ENCODE peak calls at places on chromosomes 7 and 10, in nine cellular contexts. E is activated naive CD4-positive, alpha-beta T cell; A is body of pancreas; Z is epithelial cell of esophagus; N is D341Med; V is HAP-1; J is KBM-7; G is naive B cell; L is CD4-positive, alpha-beta memory T cell. D is an unnamed sample.

GRCh38 chr7:38002689-38003088 is 82.2 kb downstream of the EPDR1 start:
- DNase-seq in E (no peak), A (no peak), Z (no peak), N (no peak), V (no peak), J (no peak), G (no peak), L (no peak), D (no peak)

GRCh38 chr10:30857803-30858202 is 173.9 kb downstream of the ZNF438 start:
- DNase-seq in E (no peak), A (peak), Z (peak), N (no peak), V (no peak), J (no peak), G (no peak), L (no peak), D (no peak)

GRCh38 chr7:120278773-120279172 is 5.8 kb downstream of the KCND2 start:
- DNase-seq in E (no peak), A (no peak), Z (no peak), N (no peak), V (no peak), J (no peak), G (no peak), L (no peak), D (no peak)

GRCh38 chr10:79127151-79127961 is 58.6 kb downstream of the ZMIZ1 start:
- DNase-seq in E (no peak), A (peak), Z (peak), N (no peak), V (no peak), J (peak), G (no peak), L (no peak), D (peak)

GRCh38 chr7:29884399-29885272 is 78.3 kb downstream of the WIPF3 start:
- DNase-seq in E (no peak), A (peak), Z (peak), N (no peak), V (no peak), J (no peak), G (no peak), L (no peak), D (peak)

GRCh38 chr10:126783806-126784205 is 113.3 kb upstream of the C10orf90 start:
- DNase-seq in E (no peak), A (no peak), Z (no peak), N (no peak), V (no peak), J (no peak), G (no peak), L (no peak), D (no peak)

GRCh38 chr10:103609231-103610082 is 116.0 kb downstream of the NEURL1 start:
- DNase-seq in E (no peak), A (no peak), Z (no peak), N (no peak), V (no peak), J (no peak), G (no peak), L (no peak), D (no peak)

GRCh38 chr10:119362122-119362521 is 154.8 kb downstream of the GRK5 start:
- DNase-seq in E (no peak), A (no peak), Z (no peak), N (no peak), V (no peak), J (no peak), G (no peak), L (no peak), D (no peak)

GRCh38 chr10:133087679-133088523 is at the start of gene ADGRA1:
- DNase-seq in E (no peak), A (peak), Z (no peak), N (peak), V (no peak), J (no peak), G (no peak), L (no peak), D (peak)

GRCh38 chr10:24289235-24289634 is 80.3 kb downstream of the KIAA1217 start:
- DNase-seq in E (no peak), A (no peak), Z (no peak), N (no peak), V (no peak), J (no peak), G (no peak), L (no peak), D (no peak)

GRCh38 chr7:76364198-76364584 is 5.4 kb upstream of the YWHAG start:
- DNase-seq in E (no peak), A (no peak), Z (peak), N (no peak), V (no peak), J (peak), G (no peak), L (no peak), D (no peak)

GRCh38 chr10:32957341-32958084 is 517 bp downstream of the ITGB1 start:
- DNase-seq in E (peak), A (peak), Z (no peak), N (peak), V (peak), J (peak), G (peak), L (peak), D (peak)

GRCh38 chr7:4824120-4824775 is 37.6 kb downstream of the PAPOLB start:
- DNase-seq in E (no peak), A (no peak), Z (no peak), N (no peak), V (no peak), J (no peak), G (no peak), L (no peak), D (no peak)

GRCh38 chr7:128961030-128961659 is 23.4 kb downstream of the IRF5 start:
- DNase-seq in E (no peak), A (no peak), Z (peak), N (no peak), V (no peak), J (no peak), G (no peak), L (no peak), D (no peak)